ENCODE peak calls at places on chromosome 9, in five cellular contexts. One of them, this sample, is unnamed.

GRCh38 chr9:103837940-103838339 is 256.2 kb upstream of the SMC2 start:
- DNase-seq in heart right ventricle: no peak
- DNase-seq in choroid plexus epithelial cell: no peak
- DNase-seq in fibroblast of the aortic adventitia: no peak
- DNase-seq in CD4-positive, alpha-beta memory T cell: no peak
- DNase-seq in this sample: no peak

GRCh38 chr9:19162956-19163355 is 35.7 kb upstream of the PLIN2 start:
- DNase-seq in choroid plexus epithelial cell: peak
- DNase-seq in fibroblast of the aortic adventitia: peak
- DNase-seq in CD4-positive, alpha-beta memory T cell: no peak
- DNase-seq in heart right ventricle: no peak
- DNase-seq in this sample: no peak

GRCh38 chr9:37904647-37905505 is 949 bp upstream of the SLC25A51 start:
- DNase-seq in CD4-positive, alpha-beta memory T cell: no peak
- DNase-seq in heart right ventricle: peak
- DNase-seq in fibroblast of the aortic adventitia: peak
- DNase-seq in choroid plexus epithelial cell: peak
- DNase-seq in this sample: no peak

GRCh38 chr9:33101104-33101951 is 24.9 kb upstream of the SMU1 start:
- DNase-seq in fibroblast of the aortic adventitia: peak
- DNase-seq in CD4-positive, alpha-beta memory T cell: no peak
- DNase-seq in choroid plexus epithelial cell: no peak
- DNase-seq in heart right ventricle: no peak
- DNase-seq in this sample: peak

GRCh38 chr9:123062306-123063171 is 29.1 kb downstream of the GPR21 start:
- DNase-seq in choroid plexus epithelial cell: no peak
- DNase-seq in heart right ventricle: no peak
- DNase-seq in CD4-positive, alpha-beta memory T cell: no peak
- DNase-seq in fibroblast of the aortic adventitia: no peak
- DNase-seq in this sample: no peak

GRCh38 chr9:97374811-97375210 is 37.1 kb upstream of the TDRD7 start:
- DNase-seq in choroid plexus epithelial cell: no peak
- DNase-seq in heart right ventricle: no peak
- DNase-seq in CD4-positive, alpha-beta memory T cell: no peak
- DNase-seq in fibroblast of the aortic adventitia: no peak
- DNase-seq in this sample: no peak

GRCh38 chr9:15576350-15577050 is 23.7 kb downstream of the CCDC171 start:
- DNase-seq in fibroblast of the aortic adventitia: peak
- DNase-seq in choroid plexus epithelial cell: peak
- DNase-seq in heart right ventricle: no peak
- DNase-seq in CD4-positive, alpha-beta memory T cell: no peak
- DNase-seq in this sample: no peak

GRCh38 chr9:33289501-33289900 is 815 bp upstream of the NFX1 start:
- DNase-seq in heart right ventricle: peak
- DNase-seq in fibroblast of the aortic adventitia: peak
- DNase-seq in CD4-positive, alpha-beta memory T cell: peak
- DNase-seq in choroid plexus epithelial cell: peak
- DNase-seq in this sample: peak

GRCh38 chr9:125649315-125649714 is 57.7 kb downstream of the MAPKAP1 start:
- DNase-seq in heart right ventricle: peak
- DNase-seq in choroid plexus epithelial cell: peak
- DNase-seq in fibroblast of the aortic adventitia: peak
- DNase-seq in CD4-positive, alpha-beta memory T cell: no peak
- DNase-seq in this sample: peak

GRCh38 chr9:124520206-124520596 is 13.0 kb upstream of the NR5A1 start:
- DNase-seq in CD4-positive, alpha-beta memory T cell: no peak
- DNase-seq in heart right ventricle: no peak
- DNase-seq in choroid plexus epithelial cell: no peak
- DNase-seq in fibroblast of the aortic adventitia: no peak
- DNase-seq in this sample: no peak

GRCh38 chr9:113187935-113188595 is 33.0 kb downstream of the FKBP15 start:
- DNase-seq in choroid plexus epithelial cell: peak
- DNase-seq in CD4-positive, alpha-beta memory T cell: no peak
- DNase-seq in fibroblast of the aortic adventitia: peak
- DNase-seq in heart right ventricle: peak
- DNase-seq in this sample: peak

GRCh38 chr9:113185271-113185670 is 34.5 kb downstream of the SLC31A2 start:
- DNase-seq in heart right ventricle: no peak
- DNase-seq in choroid plexus epithelial cell: no peak
- DNase-seq in CD4-positive, alpha-beta memory T cell: no peak
- DNase-seq in fibroblast of the aortic adventitia: no peak
- DNase-seq in this sample: no peak

GRCh38 chr9:113184509-113184908 is 33.7 kb downstream of the SLC31A2 start:
- DNase-seq in CD4-positive, alpha-beta memory T cell: no peak
- DNase-seq in fibroblast of the aortic adventitia: no peak
- DNase-seq in heart right ventricle: no peak
- DNase-seq in choroid plexus epithelial cell: peak
- DNase-seq in this sample: no peak

GRCh38 chr9:113184089-113184488 is 33.3 kb downstream of the SLC31A2 start:
- DNase-seq in heart right ventricle: no peak
- DNase-seq in CD4-positive, alpha-beta memory T cell: no peak
- DNase-seq in fibroblast of the aortic adventitia: no peak
- DNase-seq in choroid plexus epithelial cell: no peak
- DNase-seq in this sample: no peak

DNA sequence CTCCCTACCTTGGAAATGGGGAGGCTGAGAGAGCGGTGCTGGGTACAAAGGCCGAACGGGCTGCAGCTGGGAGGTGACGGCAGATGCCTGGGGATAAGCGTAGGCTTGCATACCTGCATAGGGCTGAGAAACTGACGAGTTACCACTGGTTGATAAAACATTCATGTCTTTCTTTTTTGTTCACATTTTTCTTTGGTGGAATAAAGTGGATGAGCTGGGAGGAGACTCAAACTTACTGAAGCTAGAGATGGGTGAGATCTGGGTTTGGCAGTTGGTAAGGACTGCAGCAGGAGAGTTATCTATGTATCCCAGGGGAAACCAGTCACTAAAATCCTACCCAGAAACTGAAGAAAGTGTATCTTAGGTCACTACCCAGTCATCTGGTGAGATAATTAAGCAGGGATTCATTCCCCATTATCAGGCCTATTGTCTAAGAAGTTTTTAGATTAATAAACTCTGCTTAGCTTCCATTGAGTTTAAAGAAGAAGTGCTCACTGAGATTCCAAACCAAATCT is 34.8 kb downstream of the FKBP15 start:
- DNase-seq in fibroblast of the aortic adventitia: no peak
- DNase-seq in heart right ventricle: no peak
- DNase-seq in CD4-positive, alpha-beta memory T cell: no peak
- DNase-seq in choroid plexus epithelial cell: no peak
- DNase-seq in this sample: no peak
- H3K4me3 ChIP-seq in fibroblast of the aortic adventitia: no peak
- H3K4me3 ChIP-seq in heart right ventricle: no peak
- H3K4me3 ChIP-seq in CD4-positive, alpha-beta memory T cell: no peak
- H3K4me3 ChIP-seq in choroid plexus epithelial cell: no peak
- H3K4me3 ChIP-seq in this sample: no peak

DNA sequence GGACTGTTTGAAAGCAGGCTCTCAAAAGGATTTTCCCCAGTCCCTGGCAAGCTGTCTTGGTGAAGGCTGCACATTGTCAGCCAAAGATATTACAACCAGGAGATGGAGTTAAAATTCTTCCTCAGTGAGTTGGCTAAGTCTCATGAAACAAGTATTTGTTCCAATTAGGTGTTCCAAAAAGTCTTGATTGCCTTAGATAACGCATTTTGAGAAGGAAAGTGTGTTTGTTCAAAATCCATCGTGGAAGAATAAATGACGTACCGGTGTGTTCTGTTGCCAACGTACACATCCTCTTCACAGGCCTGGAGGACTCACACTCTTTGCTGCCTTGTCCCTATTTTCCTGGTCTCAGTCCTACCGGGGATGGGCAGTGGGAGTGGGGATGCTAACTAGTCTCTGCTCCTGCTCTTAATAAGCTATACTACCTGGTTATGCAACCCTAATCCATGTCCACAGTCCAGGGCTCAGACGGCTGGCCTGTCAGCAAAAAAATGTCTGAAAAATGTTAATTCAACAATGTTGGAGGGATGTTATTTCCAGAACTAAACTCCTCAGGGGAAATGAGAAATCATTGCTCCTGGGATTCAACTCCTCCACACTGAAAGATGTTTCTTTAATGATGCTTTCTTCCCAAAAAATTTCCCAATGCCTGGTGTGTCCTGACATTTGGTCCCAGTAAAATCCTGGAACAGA is 175.3 kb upstream of the KLF9 start:
- DNase-seq in CD4-positive, alpha-beta memory T cell: no peak
- DNase-seq in heart right ventricle: peak
- DNase-seq in choroid plexus epithelial cell: peak
- DNase-seq in fibroblast of the aortic adventitia: peak
- DNase-seq in this sample: peak
- H3K4me3 ChIP-seq in CD4-positive, alpha-beta memory T cell: no peak
- H3K4me3 ChIP-seq in heart right ventricle: no peak
- H3K4me3 ChIP-seq in choroid plexus epithelial cell: no peak
- H3K4me3 ChIP-seq in fibroblast of the aortic adventitia: peak
- H3K4me3 ChIP-seq in this sample: no peak

GRCh38 chr9:94156549-94157407 is 72.5 kb downstream of the PTPDC1 start:
- DNase-seq in CD4-positive, alpha-beta memory T cell: no peak
- DNase-seq in fibroblast of the aortic adventitia: peak
- DNase-seq in choroid plexus epithelial cell: peak
- DNase-seq in heart right ventricle: peak
- DNase-seq in this sample: peak
- H3K4me3 ChIP-seq in CD4-positive, alpha-beta memory T cell: no peak
- H3K4me3 ChIP-seq in fibroblast of the aortic adventitia: no peak
- H3K4me3 ChIP-seq in choroid plexus epithelial cell: no peak
- H3K4me3 ChIP-seq in heart right ventricle: no peak
- H3K4me3 ChIP-seq in this sample: no peak

GRCh38 chr9:34589656-34590375 is at the start of gene CNTFR:
- DNase-seq in CD4-positive, alpha-beta memory T cell: no peak
- DNase-seq in heart right ventricle: no peak
- DNase-seq in fibroblast of the aortic adventitia: no peak
- DNase-seq in choroid plexus epithelial cell: no peak
- DNase-seq in this sample: no peak
- H3K4me3 ChIP-seq in CD4-positive, alpha-beta memory T cell: no peak
- H3K4me3 ChIP-seq in heart right ventricle: peak
- H3K4me3 ChIP-seq in fibroblast of the aortic adventitia: peak
- H3K4me3 ChIP-seq in choroid plexus epithelial cell: peak
- H3K4me3 ChIP-seq in this sample: no peak

GRCh38 chr9:14097666-14098065 is 216.3 kb downstream of the NFIB start:
- DNase-seq in heart right ventricle: no peak
- DNase-seq in CD4-positive, alpha-beta memory T cell: no peak
- DNase-seq in choroid plexus epithelial cell: no peak
- DNase-seq in fibroblast of the aortic adventitia: no peak
- DNase-seq in this sample: peak
- H3K4me3 ChIP-seq in heart right ventricle: no peak
- H3K4me3 ChIP-seq in CD4-positive, alpha-beta memory T cell: no peak
- H3K4me3 ChIP-seq in choroid plexus epithelial cell: no peak
- H3K4me3 ChIP-seq in fibroblast of the aortic adventitia: no peak
- H3K4me3 ChIP-seq in this sample: no peak

GRCh38 chr9:129497837-129498450 is 123.0 kb downstream of the C9orf50 start:
- DNase-seq in CD4-positive, alpha-beta memory T cell: no peak
- DNase-seq in heart right ventricle: no peak
- DNase-seq in choroid plexus epithelial cell: no peak
- DNase-seq in fibroblast of the aortic adventitia: no peak
- DNase-seq in this sample: no peak
- H3K4me3 ChIP-seq in CD4-positive, alpha-beta memory T cell: no peak
- H3K4me3 ChIP-seq in heart right ventricle: peak
- H3K4me3 ChIP-seq in choroid plexus epithelial cell: peak
- H3K4me3 ChIP-seq in fibroblast of the aortic adventitia: peak
- H3K4me3 ChIP-seq in this sample: peak

GRCh38 chr9:117644607-117645244 is 59.5 kb upstream of the TLR4 start:
- DNase-seq in choroid plexus epithelial cell: peak
- DNase-seq in CD4-positive, alpha-beta memory T cell: peak
- DNase-seq in heart right ventricle: peak
- DNase-seq in fibroblast of the aortic adventitia: peak
- DNase-seq in this sample: peak
- H3K4me3 ChIP-seq in choroid plexus epithelial cell: peak
- H3K4me3 ChIP-seq in CD4-positive, alpha-beta memory T cell: no peak
- H3K4me3 ChIP-seq in heart right ventricle: peak
- H3K4me3 ChIP-seq in fibroblast of the aortic adventitia: peak
- H3K4me3 ChIP-seq in this sample: no peak

DNA sequence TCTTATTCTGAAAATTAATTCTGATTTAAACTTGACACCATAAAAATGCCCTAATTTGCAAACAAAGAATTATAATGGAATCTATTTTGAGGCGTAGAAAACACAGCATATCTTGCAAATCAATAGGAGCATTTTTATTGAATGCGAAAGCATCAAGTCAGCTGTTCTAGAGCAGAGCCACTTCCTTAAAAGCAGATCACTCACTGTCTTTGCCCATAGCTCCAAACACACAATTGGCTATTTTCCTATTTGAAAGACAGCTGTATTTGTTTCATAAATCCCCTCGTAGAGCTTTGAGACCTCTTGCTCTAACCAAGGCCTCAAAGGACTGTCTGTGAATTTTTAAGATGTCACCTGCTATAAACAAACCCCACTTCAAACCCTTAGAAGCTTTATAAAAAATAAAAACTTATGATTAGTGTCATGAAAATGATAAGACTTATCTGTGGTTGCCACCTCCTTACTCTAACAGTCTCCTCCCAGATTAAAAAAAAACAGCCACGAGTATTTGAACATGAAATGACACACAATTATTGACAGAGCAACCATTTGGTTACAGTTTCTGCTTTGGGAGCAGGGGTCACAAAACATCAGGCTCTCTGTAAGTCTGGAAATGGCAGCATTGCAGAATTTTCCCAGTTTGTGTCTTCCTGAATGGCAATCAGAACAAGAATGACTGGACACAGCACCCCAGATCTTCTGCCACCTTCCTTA is 75.6 kb upstream of the RASEF start:
- DNase-seq in heart right ventricle: no peak
- DNase-seq in choroid plexus epithelial cell: no peak
- DNase-seq in CD4-positive, alpha-beta memory T cell: no peak
- DNase-seq in fibroblast of the aortic adventitia: no peak
- DNase-seq in this sample: no peak
- H3K4me3 ChIP-seq in heart right ventricle: no peak
- H3K4me3 ChIP-seq in choroid plexus epithelial cell: no peak
- H3K4me3 ChIP-seq in CD4-positive, alpha-beta memory T cell: no peak
- H3K4me3 ChIP-seq in fibroblast of the aortic adventitia: no peak
- H3K4me3 ChIP-seq in this sample: no peak